ENCODE peak calls at places on chromosomes 2 and 18, in ten cellular contexts. H is adrenal gland, B is AG04450, A is AG10803, I is esophagus squamous epithelium, E is fibroblast of lung, N is WERI-Rb-1, Z is uterus, T is choroid plexus epithelial cell, R is kidney. F is an unnamed sample.

GRCh38 chr2:120783969-120784372 is 48.3 kb downstream of the GLI2 start:
- DNase-seq in T (no peak), B (no peak), Z (no peak), E (no peak), N (no peak), R (no peak), I (no peak), A (no peak), H (no peak), F (no peak)

GRCh38 chr2:148487439-148487838 is 157.1 kb upstream of the EPC2 start:
- DNase-seq in A (no peak), T (no peak), R (no peak), B (no peak), H (no peak), N (no peak), Z (no peak), I (no peak), E (no peak), F (no peak)

GRCh38 chr2:213229814-213230213 is 54.5 kb upstream of the SPAG16 start:
- DNase-seq in Z (no peak), A (peak; percentile 57), I (no peak), H (no peak), B (peak; percentile 65), E (peak; percentile 86), N (no peak), R (no peak), T (peak; percentile 95), F (no peak)

GRCh38 chr2:46645681-46646162 is 166.4 kb downstream of the TMEM247 start:
- DNase-seq in I (no peak), A (peak; percentile 95), E (peak; percentile 78), Z (peak; percentile 52), B (peak; percentile 92), R (no peak), H (peak; percentile 81), N (no peak), T (peak; percentile 92), F (peak; percentile 73)

GRCh38 chr2:227826563-227826962 is 12.9 kb downstream of the CCL20 start:
- DNase-seq in Z (no peak), B (no peak), E (no peak), T (no peak), I (no peak), R (no peak), A (no peak), N (no peak), H (no peak), F (no peak)

GRCh38 chr18:78586596-78586995 is 393.0 kb upstream of the SALL3 start:
- DNase-seq in B (no peak), E (no peak), N (no peak), R (no peak), I (no peak), T (no peak), Z (no peak), H (no peak), A (no peak), F (no peak)

GRCh38 chr18:58603365-58604067 is 25.4 kb downstream of the ALPK2 start:
- DNase-seq in H (no peak), A (no peak), Z (no peak), N (no peak), R (no peak), B (no peak), T (peak; percentile 67), I (no peak), E (peak; percentile 87), F (no peak)

GRCh38 chr18:11309172-11309571 is 159.8 kb upstream of the PIEZO2 start:
- DNase-seq in E (no peak), R (no peak), A (peak; percentile 27), I (no peak), H (peak; percentile 18), T (peak; percentile 77), N (peak; percentile 23), Z (no peak), B (no peak), F (no peak)

GRCh38 chr2:6080837-6081541 is 388.8 kb downstream of the SOX11 start:
- DNase-seq in A (no peak), Z (no peak), E (peak; percentile 25), I (no peak), B (no peak), R (no peak), N (no peak), T (no peak), H (no peak), F (no peak)

GRCh38 chr2:150190546-150190945 is 296.9 kb downstream of the RND3 start:
- DNase-seq in R (no peak), E (no peak), T (no peak), H (no peak), N (no peak), B (no peak), Z (no peak), I (no peak), A (no peak), F (no peak)

GRCh38 chr2:17539993-17540812 is at the start of gene VSNL1:
- DNase-seq in N (peak; percentile 97), I (no peak), E (peak; percentile 93), A (peak; percentile 32), T (peak; percentile 66), B (peak; percentile 75), H (peak; percentile 70), R (peak; percentile 87), Z (peak; percentile 83), F (peak; percentile 66)

DNA sequence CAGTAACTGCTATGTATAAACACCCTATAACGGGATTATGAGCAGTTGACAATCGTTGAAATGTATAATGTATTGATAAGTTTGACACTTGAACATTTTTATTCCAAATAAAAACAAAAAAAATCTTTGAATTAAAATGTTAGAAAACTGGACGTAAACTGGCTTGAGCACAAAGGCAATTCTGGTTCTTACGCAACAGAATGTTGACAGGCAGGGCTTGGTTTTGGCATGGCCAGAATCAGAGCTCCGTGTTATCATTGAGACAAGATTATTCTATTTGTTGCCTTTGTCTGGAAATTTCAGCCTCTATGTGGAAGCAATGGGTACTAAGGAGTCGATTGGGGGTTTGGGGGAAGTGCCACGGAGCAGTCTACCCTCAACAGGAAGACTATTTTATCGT is 1028.6 kb upstream of the ZEB2 start:
- DNase-seq in E (no peak), R (no peak), H (no peak), I (no peak), Z (no peak), B (no peak), A (no peak), T (no peak), N (no peak), F (no peak)
- TF ChIP-seq CTCF in E (no peak), R (no peak), H (no peak), I (no peak), Z (no peak), B (no peak), A (no peak), T (no peak), N (no peak), F (no peak)

GRCh38 chr2:182594286-182594685 is 121.8 kb upstream of the DNAJC10 start:
- DNase-seq in E (peak; percentile 67), Z (no peak), B (no peak), A (peak; percentile 35), N (no peak), I (no peak), T (peak; percentile 52), H (no peak), R (no peak), F (no peak)
- H3K4me3 ChIP-seq in E (no peak overlapping the region), Z (no peak overlapping the region), B (no peak overlapping the region), A (no peak overlapping the region), N (no peak overlapping the region), I (no peak overlapping the region), T (no peak overlapping the region), H (no peak overlapping the region), R (no peak overlapping the region), F (no peak overlapping the region)

GRCh38 chr2:146931109-146931508 is 913.7 kb upstream of the ACVR2A start:
- DNase-seq in A (no peak), B (no peak), T (no peak), E (no peak), N (no peak), Z (no peak), I (no peak), R (no peak), H (no peak), F (no peak)

DNA sequence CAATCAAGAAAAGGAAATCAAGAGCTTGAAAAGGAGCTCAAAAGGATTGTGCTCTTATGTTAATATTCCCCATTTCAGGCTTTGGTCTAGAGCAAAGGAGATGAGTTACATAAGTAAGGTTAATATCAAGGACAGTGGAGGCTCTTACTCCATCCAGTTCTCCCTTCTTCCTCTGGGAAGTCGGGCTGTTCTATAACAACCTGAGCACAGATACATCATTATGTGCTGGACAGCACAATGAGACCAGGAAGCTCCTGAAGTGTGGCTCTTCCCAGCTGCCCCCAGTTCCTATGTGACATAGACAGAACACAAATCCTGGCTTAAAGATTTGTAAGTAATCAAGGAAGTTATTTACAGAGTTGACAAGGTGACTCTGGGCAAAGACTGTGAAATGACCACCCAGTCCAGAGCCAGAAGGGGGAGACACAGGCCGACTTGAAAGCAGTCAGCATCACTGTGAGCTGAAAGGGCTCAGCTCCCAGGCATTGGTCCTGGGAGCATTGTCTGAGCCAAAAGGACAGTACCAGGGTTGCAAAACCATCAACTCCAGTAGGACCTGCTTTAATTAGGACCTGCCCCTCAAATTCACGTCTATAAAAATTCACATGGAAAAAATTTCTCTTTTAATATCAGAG is 917.6 kb upstream of the ACVR2A start:
- DNase-seq in T (peak; percentile 89), Z (peak; percentile 58), A (peak; percentile 82), N (peak; percentile 85), H (peak; percentile 18), R (peak; percentile 76), I (no peak), E (peak; percentile 43), B (no peak), F (peak; percentile 61)
- TF ChIP-seq CTCF in T (peak; percentile 97), Z (peak; percentile 67), A (peak; percentile 94), N (peak; percentile 86), H (no peak), R (peak; percentile 69), I (peak; percentile 58), E (peak; percentile 70), B (peak; percentile 56), F (peak; percentile 38)

GRCh38 chr2:27381577-27382181 is 1.1 kb upstream of the ZNF513 start:
- DNase-seq in Z (no peak), T (no peak), H (no peak), E (no peak), A (no peak), N (peak; percentile 91), I (no peak), R (no peak), B (no peak), F (no peak)
- H3K4me3 ChIP-seq in Z (no peak overlapping the region), T (no peak overlapping the region), H (no peak overlapping the region), E (no peak overlapping the region), A (no peak overlapping the region), N (peak overlapping the region; percentile 79), I (no peak overlapping the region), R (no peak overlapping the region), B (no peak overlapping the region), F (peak overlapping the region; percentile 68)

F was measured in right atrium auricular region.